ENCODE peak calls at places on chromosomes 6 and 20, in nine cellular contexts. X is ELF-1; E is NCI-H2227 treated with DMSO at 0.1 percent for 48 hours; G is erythroblast; A is left cardiac atrium; I is mesothelial cell of epicardium; T is stimulated activated CD4-positive, alpha-beta T cell treated with anti-CD3 and anti-CD28 coated beads, Interleukin-12 subunit alpha, Interleukin-12 subunit beta, amount 100 ng/mL, for 4 hours; K is NCI-H2171 treated with DMSO at 0.1 percent for 48 hours; S is posterior cingulate gyrus. D is an unnamed sample.

GRCh38 chr20:12744026-12744425 is 264.7 kb upstream of the SPTLC3 start:
- DNase-seq in A (no peak), E (no peak), S (no peak), G (no peak), K (no peak), I (no peak), X (no peak), T (no peak), D (no peak)

GRCh38 chr6:79373880-79374279 is 139.4 kb upstream of the HMGN3 start:
- DNase-seq in S (no peak), E (no peak), A (no peak), X (no peak), G (no peak), T (no peak), K (no peak), I (no peak), D (no peak)

GRCh38 chr6:55826941-55827340 is 48.4 kb downstream of the BMP5 start:
- DNase-seq in S (no peak), G (no peak), E (no peak), K (no peak), A (no peak), T (no peak), X (no peak), I (no peak), D (no peak)

GRCh38 chr6:159680104-159680503 is 12.9 kb downstream of the SOD2 start:
- DNase-seq in E (no peak), A (no peak), S (no peak), G (no peak), K (no peak), T (no peak), I (no peak), X (no peak), D (no peak)

GRCh38 chr20:23446505-23446904 is 6.2 kb downstream of the CST11 start:
- DNase-seq in T (peak), A (peak), E (peak), G (peak), S (peak), I (no peak), K (no peak), X (peak), D (no peak)

GRCh38 chr6:53645850-53646249 is 19.7 kb downstream of the KLHL31 start:
- DNase-seq in X (no peak), T (no peak), I (no peak), E (no peak), K (no peak), G (no peak), S (no peak), A (no peak), D (no peak)

GRCh38 chr6:25457519-25457918 is 178.3 kb downstream of the CARMIL1 start:
- DNase-seq in K (no peak), S (no peak), G (no peak), A (no peak), T (no peak), X (no peak), I (no peak), E (no peak), D (no peak)

GRCh38 chr6:113888493-113888892 is 31.3 kb downstream of the MARCKS start:
- DNase-seq in X (no peak), S (no peak), I (no peak), A (no peak), G (no peak), T (no peak), K (no peak), E (no peak), D (no peak)

GRCh38 chr20:49420292-49420691 is 62.2 kb downstream of the KCNB1 start:
- DNase-seq in I (no peak), K (no peak), S (no peak), A (no peak), T (no peak), X (no peak), E (no peak), G (no peak), D (no peak)

GRCh38 chr20:53613748-53614147 is 20.1 kb upstream of the ZNF217 start:
- DNase-seq in X (no peak), G (no peak), K (no peak), E (no peak), A (no peak), I (no peak), T (no peak), S (no peak), D (no peak)

GRCh38 chr6:16318538-16318937 is 80.2 kb downstream of the GMPR start:
- DNase-seq in G (peak), A (no peak), K (no peak), I (no peak), E (no peak), X (no peak), S (peak), T (peak), D (peak)

GRCh38 chr6:47519279-47519678 is 41.7 kb downstream of the CD2AP start:
- DNase-seq in X (no peak), A (no peak), E (no peak), G (no peak), K (no peak), I (no peak), S (no peak), T (no peak), D (no peak)

GRCh38 chr6:13038315-13039261 is 289.7 kb downstream of the TBC1D7 start:
- DNase-seq in X (no peak), E (peak), A (peak), S (no peak), G (no peak), T (no peak), I (no peak), K (no peak), D (peak)

GRCh38 chr20:444862-445426 is 17.4 kb downstream of the TBC1D20 start:
- DNase-seq in I (no peak), E (no peak), X (peak), G (no peak), S (no peak), K (no peak), T (no peak), A (no peak), D (peak)

GRCh38 chr20:56826306-56826970 is 197.3 kb downstream of the TFAP2C start:
- DNase-seq in X (no peak), I (no peak), E (no peak), K (no peak), A (no peak), S (no peak), G (no peak), T (no peak), D (no peak)

GRCh38 chr20:15708984-15709598 is 864.2 kb downstream of the KIF16B start:
- DNase-seq in S (peak), G (peak), I (peak), X (peak), K (peak), A (peak), T (peak), E (no peak), D (peak)

GRCh38 chr20:62511915-62512610 is 36.3 kb upstream of the GATA5 start:
- DNase-seq in G (no peak), T (no peak), S (peak), X (no peak), E (peak), K (no peak), A (no peak), I (no peak), D (no peak)

GRCh38 chr6:38207371-38207770 is 387.8 kb downstream of the ZFAND3 start:
- DNase-seq in T (no peak), S (no peak), K (no peak), G (no peak), X (no peak), I (no peak), E (no peak), A (no peak), D (no peak)

GRCh38 chr20:47792021-47792618 is 6.8 kb upstream of the SULF2 start:
- DNase-seq in S (no peak), X (peak), T (no peak), A (peak), E (no peak), K (peak), G (no peak), I (no peak), D (peak)

GRCh38 chr6:142746524-142746923 is 198.5 kb downstream of the HIVEP2 start:
- DNase-seq in K (peak), X (peak), E (no peak), T (no peak), S (no peak), G (peak), I (no peak), A (no peak), D (no peak)

GRCh38 chr6:8536122-8536521 is 100.8 kb upstream of the SLC35B3 start:
- DNase-seq in G (no peak), E (no peak), I (no peak), S (no peak), X (no peak), A (no peak), K (no peak), T (no peak), D (no peak)